ENCODE peak calls at places on chromosomes 13 and 19, in six cellular contexts. G is colonic mucosa; K is C1 segment of cervical spinal cord; X is stimulated activated CD8-positive, alpha-beta memory T cell treated with anti-CD3 and anti-CD28 coated beads, Interleukin-4, amount 100 ng/mL, for 1 hour; I is nephron progenitor cell; W is HAP-1. L is an unnamed sample.

GRCh38 chr19:15137777-15138176 is 30.6 kb downstream of the SYDE1 start:
- DNase-seq in G (no peak), K (no peak), X (no peak), I (no peak), W (no peak), L (no peak)

GRCh38 chr19:51259348-51260245 is 8.7 kb downstream of the SIGLECL1 start:
- DNase-seq in G (peak; percentile 20), K (no peak), X (no peak), I (peak; percentile 37), W (peak; percentile 16), L (peak; percentile 15)

GRCh38 chr19:958967-959685 is 25.0 kb upstream of the WDR18 start:
- DNase-seq in G (no peak), K (no peak), X (no peak), I (no peak), W (no peak), L (no peak)

GRCh38 chr19:18496167-18496979 is 25.5 kb downstream of the ELL start:
- DNase-seq in G (peak; percentile 60), K (no peak), X (peak; percentile 34), I (no peak), W (no peak), L (peak; percentile 35)

GRCh38 chr13:90500569-90500968 is 846.9 kb upstream of the MIR17HG start:
- DNase-seq in G (no peak), K (no peak), X (no peak), I (no peak), W (no peak), L (peak; percentile 6)

GRCh38 chr13:73480784-73481183 is 422.0 kb downstream of the KLF5 start:
- DNase-seq in G (no peak), K (no peak), X (no peak), I (no peak), W (no peak), L (no peak)

GRCh38 chr13:76822691-76823267 is 63.4 kb downstream of the KCTD12 start:
- DNase-seq in G (no peak), K (no peak), X (no peak), I (no peak), W (no peak), L (no peak)

GRCh38 chr13:97262058-97262457 is 39.9 kb downstream of the MBNL2 start:
- DNase-seq in G (no peak), K (no peak), X (no peak), I (no peak), W (no peak), L (no peak)

GRCh38 chr19:4768934-4769777 is 22.4 kb upstream of the FEM1A start:
- DNase-seq in G (peak; percentile 86), K (peak; percentile 56), X (peak; percentile 61), I (peak; percentile 98), W (peak; percentile 84), L (peak; percentile 71)

GRCh38 chr13:101751488-101751887 is 299.0 kb downstream of the ITGBL1 start:
- DNase-seq in G (no peak), K (no peak), X (no peak), I (no peak), W (peak; percentile 13), L (no peak)

GRCh38 chr19:6260912-6261636 is 18.7 kb downstream of the MLLT1 start:
- DNase-seq in G (no peak), K (no peak), X (no peak), I (peak; percentile 59), W (peak; percentile 13), L (no peak)

GRCh38 chr19:5623397-5624153 is 692 bp downstream of the SAFB start:
- DNase-seq in G (peak; percentile 31), K (peak; percentile 56), X (no peak), I (no peak), W (no peak), L (peak; percentile 25)

GRCh38 chr19:38684078-38684861 is 36.8 kb downstream of the ACTN4 start:
- DNase-seq in G (peak; percentile 89), K (no peak), X (no peak), I (no peak), W (peak; percentile 35), L (peak; percentile 55)

GRCh38 chr13:113187263-113187669 is 21.2 kb downstream of the PCID2 start:
- DNase-seq in G (peak; percentile 50), K (peak; percentile 43), X (no peak), I (no peak), W (peak; percentile 8), L (peak; percentile 89)

GRCh38 chr19:2494447-2495129 is 18.7 kb downstream of the GADD45B start:
- DNase-seq in G (peak; percentile 76), K (peak; percentile 56), X (peak; percentile 43), I (peak; percentile 67), W (peak; percentile 23), L (peak; percentile 86)

GRCh38 chr13:44402902-44403719 is 29.5 kb downstream of the SERP2 start:
- DNase-seq in G (peak; percentile 69), K (no peak), X (no peak), I (no peak), W (no peak), L (no peak)

GRCh38 chr13:78750735-78751134 is 91.8 kb upstream of the OBI1 start:
- DNase-seq in G (no peak), K (no peak), X (no peak), I (no peak), W (no peak), L (no peak)

GRCh38 chr19:33621065-33621785 is 528 bp upstream of the CHST8 start:
- DNase-seq in G (no peak), K (no peak), X (no peak), I (no peak), W (no peak), L (no peak)

GRCh38 chr13:59823495-59823894 is 340.2 kb downstream of the DIAPH3 start:
- DNase-seq in G (no peak), K (no peak), X (no peak), I (no peak), W (no peak), L (no peak)

GRCh38 chr19:44757735-44758505 is 9.4 kb downstream of the BCL3 start:
- DNase-seq in G (no peak), K (no peak), X (no peak), I (peak; percentile 77), W (no peak), L (peak; percentile 87)

GRCh38 chr13:74452176-74452575 is 318.0 kb upstream of the KLF12 start:
- DNase-seq in G (no peak), K (no peak), X (no peak), I (no peak), W (no peak), L (no peak)

GRCh38 chr19:524062-524674 is 7.4 kb upstream of the CDC34 start:
- DNase-seq in G (no peak), K (no peak), X (no peak), I (no peak), W (no peak), L (no peak)

GRCh38 chr19:41868120-41868988 is 8.3 kb downstream of the RPS19 start:
- DNase-seq in G (no peak), K (no peak), X (no peak), I (no peak), W (no peak), L (no peak)

GRCh38 chr19:16888629-16889371 is at the start of gene F2RL3:
- DNase-seq in G (peak; percentile 56), K (no peak), X (no peak), I (no peak), W (no peak), L (peak; percentile 59)

GRCh38 chr13:111177803-111178389 is 62.8 kb downstream of the ARHGEF7 start:
- DNase-seq in G (no peak), K (no peak), X (no peak), I (no peak), W (no peak), L (no peak)

GRCh38 chr19:19321143-19321577 is 531 bp downstream of the MAU2 start:
- DNase-seq in G (peak; percentile 26), K (no peak), X (no peak), I (peak; percentile 51), W (no peak), L (no peak)

GRCh38 chr19:45238556-45238955 is 6.7 kb downstream of the EXOC3L2 start:
- DNase-seq in G (no peak), K (no peak), X (no peak), I (no peak), W (no peak), L (no peak)

GRCh38 chr19:8680676-8681344 is 17.8 kb downstream of the ACTL9 start:
- DNase-seq in G (no peak), K (no peak), X (no peak), I (no peak), W (no peak), L (no peak)

GRCh38 chr13:106102776-106103175 is 432.7 kb downstream of the EFNB2 start:
- DNase-seq in G (no peak), K (no peak), X (no peak), I (no peak), W (no peak), L (no peak)

GRCh38 chr19:27660428-27660827 is 1552.5 kb downstream of the UQCRFS1 start:
- DNase-seq in G (no peak), K (no peak), X (no peak), I (no peak), W (no peak), L (no peak)

GRCh38 chr13:113952983-113953520 is 20.8 kb downstream of the C13orf46 start:
- DNase-seq in G (no peak), K (no peak), X (no peak), I (no peak), W (no peak), L (no peak)

GRCh38 chr13:113897161-113897560 is 33.3 kb upstream of the GAS6 start:
- DNase-seq in G (no peak), K (no peak), X (no peak), I (no peak), W (no peak), L (no peak)

GRCh38 chr19:42076375-42076944 is 494 bp downstream of the ZNF574 start:
- DNase-seq in G (peak; percentile 51), K (no peak), X (peak; percentile 10), I (no peak), W (no peak), L (peak; percentile 39)

GRCh38 chr19:7426986-7427385 is 61.8 kb downstream of the PEX11G start:
- DNase-seq in G (no peak), K (no peak), X (no peak), I (no peak), W (no peak), L (no peak)

GRCh38 chr19:42113641-42114348 is 18.5 kb downstream of the POU2F2 start:
- DNase-seq in G (no peak), K (no peak), X (no peak), I (peak; percentile 60), W (no peak), L (no peak)

GRCh38 chr13:111031531-111031961 is 83.6 kb upstream of the ARHGEF7 start:
- DNase-seq in G (no peak), K (no peak), X (no peak), I (no peak), W (no peak), L (no peak)

GRCh38 chr19:13089139-13089856 is 13.4 kb downstream of the LYL1 start:
- DNase-seq in G (no peak), K (no peak), X (no peak), I (no peak), W (no peak), L (no peak)

GRCh38 chr13:101845501-101846012 is 393.1 kb downstream of the ITGBL1 start:
- DNase-seq in G (no peak), K (no peak), X (no peak), I (no peak), W (no peak), L (no peak)

GRCh38 chr13:72990883-72991282 is 67.9 kb upstream of the KLF5 start:
- DNase-seq in G (no peak), K (no peak), X (no peak), I (no peak), W (no peak), L (no peak)

L was measured in heart right ventricle.